ENCODE peak calls at places on chromosomes 6 and 20, in eight cellular contexts. R, L, D, E, V, F, U and M are unnamed samples.

GRCh38 chr6:150352321-150353296 is 16.2 kb upstream of the IYD start:
- DNase-seq in R (peak), L (peak), D (no peak), E (no peak), V (peak), F (no peak), U (no peak), M (peak)

GRCh38 chr6:129500958-129501381 is 209.0 kb downstream of the ARHGAP18 start:
- DNase-seq in R (no peak), L (peak), D (no peak), E (peak), V (no peak), F (no peak), U (no peak), M (no peak)

GRCh38 chr6:10391299-10391630 is 23.6 kb downstream of the TFAP2A start:
- DNase-seq in R (no peak), L (no peak), D (no peak), E (no peak), V (no peak), F (no peak), U (no peak), M (no peak)

GRCh38 chr20:61630816-61631215 is 378.8 kb downstream of the CDH4 start:
- DNase-seq in R (no peak), L (no peak), D (no peak), E (no peak), V (no peak), F (no peak), U (no peak), M (no peak)

GRCh38 chr6:71420693-71421328 is 132.2 kb downstream of the OGFRL1 start:
- DNase-seq in R (peak), L (peak), D (peak), E (peak), V (peak), F (peak), U (peak), M (peak)

GRCh38 chr6:35177586-35177985 is 36.2 kb upstream of the SCUBE3 start:
- DNase-seq in R (no peak), L (peak), D (no peak), E (no peak), V (no peak), F (no peak), U (no peak), M (no peak)

GRCh38 chr6:46129634-46130505 is at the start of gene ENPP4:
- DNase-seq in R (peak), L (peak), D (peak), E (peak), V (peak), F (peak), U (peak), M (peak)

GRCh38 chr6:68876792-68877493 is 241.9 kb downstream of the ADGRB3 start:
- DNase-seq in R (no peak), L (peak), D (no peak), E (no peak), V (peak), F (no peak), U (no peak), M (peak)

GRCh38 chr6:144758602-144759001 is 473.5 kb downstream of the UTRN start:
- DNase-seq in R (peak), L (peak), D (no peak), E (no peak), V (no peak), F (no peak), U (no peak), M (peak)

GRCh38 chr6:1613631-1614447 is 4.1 kb downstream of the FOXC1 start:
- DNase-seq in R (peak), L (peak), D (no peak), E (no peak), V (no peak), F (no peak), U (no peak), M (peak)
- H3K4me3 ChIP-seq in R (peak), L (peak), D (peak), E (no peak), V (peak), F (peak), U (peak), M (peak)

DNA sequence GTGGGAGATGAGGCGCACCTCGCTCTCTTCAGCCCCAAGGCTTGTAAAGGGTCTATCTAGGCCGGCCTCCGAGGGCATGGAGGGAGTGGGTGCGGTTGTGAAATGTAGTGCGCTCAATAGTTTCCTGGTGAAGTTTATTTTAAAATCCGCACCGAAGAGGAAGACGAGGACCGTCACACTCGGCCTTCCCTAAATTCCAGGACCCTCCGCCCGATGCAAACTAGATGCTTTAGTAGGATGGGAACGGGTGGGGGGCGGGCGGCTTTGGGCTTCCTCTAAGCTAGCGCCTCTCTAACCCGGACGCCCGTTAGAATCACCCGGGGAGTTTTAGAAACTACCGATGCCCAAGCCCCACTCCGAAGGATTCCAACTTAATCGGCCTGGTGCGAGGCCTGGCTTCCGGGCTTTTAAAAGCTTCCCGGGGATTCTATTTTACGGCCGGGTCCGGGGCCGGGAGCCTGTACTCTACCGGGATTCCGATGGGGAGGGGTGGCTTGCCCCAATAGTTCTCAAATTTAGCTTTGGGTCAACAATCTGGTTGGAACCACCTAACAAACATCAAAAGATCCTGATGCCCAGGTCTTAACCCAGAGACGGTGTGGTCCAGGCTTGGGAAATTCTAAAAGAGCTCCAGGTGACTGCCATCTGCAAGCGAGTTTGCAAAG is 548 bp upstream of the BCAS4 start:
- DNase-seq in R (no peak), L (no peak), D (no peak), E (no peak), V (no peak), F (no peak), U (no peak), M (no peak)
- TF ChIP-seq CTCF in R (no peak), L (no peak), D (no peak), E (no peak), V (no peak), F (no peak), U (no peak), M (no peak)

DNA sequence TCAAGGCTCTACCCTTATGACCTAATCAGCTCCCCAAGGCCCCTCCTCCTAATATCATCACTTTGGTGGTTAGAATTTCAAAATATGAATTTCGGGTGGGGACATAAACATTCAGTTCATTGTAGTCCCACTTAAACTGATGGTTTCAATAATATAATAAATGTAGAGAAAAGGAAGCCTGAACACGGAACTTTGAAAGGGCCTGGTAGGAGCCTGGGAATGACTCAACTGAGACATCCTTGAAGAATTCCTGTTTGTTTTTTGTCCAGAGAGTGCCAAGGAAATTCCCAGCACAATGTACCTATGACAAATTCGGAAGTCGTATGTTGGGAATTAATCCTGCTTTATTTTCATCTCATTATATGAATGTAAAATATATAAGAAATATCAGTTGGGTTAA is 457.9 kb downstream of the PLCB1 start:
- DNase-seq in R (no peak), L (peak), D (no peak), E (no peak), V (no peak), F (no peak), U (no peak), M (no peak)
- H3K4me3 ChIP-seq in R (no peak), L (no peak), D (no peak), E (no peak), V (no peak), F (no peak), U (no peak), M (no peak)

GRCh38 chr6:127102299-127102698 is 16.2 kb upstream of the RSPO3 start:
- DNase-seq in R (peak), L (peak), D (no peak), E (no peak), V (no peak), F (no peak), U (no peak), M (peak)

GRCh38 chr6:127103482-127103881 is 15.0 kb upstream of the RSPO3 start:
- DNase-seq in R (no peak), L (peak), D (no peak), E (no peak), V (no peak), F (no peak), U (no peak), M (peak)

GRCh38 chr6:127102859-127103258 is 15.6 kb upstream of the RSPO3 start:
- DNase-seq in R (no peak), L (no peak), D (no peak), E (no peak), V (no peak), F (no peak), U (no peak), M (no peak)

GRCh38 chr6:127096167-127096566 is 22.3 kb upstream of the RSPO3 start:
- DNase-seq in R (no peak), L (no peak), D (no peak), E (no peak), V (no peak), F (no peak), U (no peak), M (no peak)

DNA sequence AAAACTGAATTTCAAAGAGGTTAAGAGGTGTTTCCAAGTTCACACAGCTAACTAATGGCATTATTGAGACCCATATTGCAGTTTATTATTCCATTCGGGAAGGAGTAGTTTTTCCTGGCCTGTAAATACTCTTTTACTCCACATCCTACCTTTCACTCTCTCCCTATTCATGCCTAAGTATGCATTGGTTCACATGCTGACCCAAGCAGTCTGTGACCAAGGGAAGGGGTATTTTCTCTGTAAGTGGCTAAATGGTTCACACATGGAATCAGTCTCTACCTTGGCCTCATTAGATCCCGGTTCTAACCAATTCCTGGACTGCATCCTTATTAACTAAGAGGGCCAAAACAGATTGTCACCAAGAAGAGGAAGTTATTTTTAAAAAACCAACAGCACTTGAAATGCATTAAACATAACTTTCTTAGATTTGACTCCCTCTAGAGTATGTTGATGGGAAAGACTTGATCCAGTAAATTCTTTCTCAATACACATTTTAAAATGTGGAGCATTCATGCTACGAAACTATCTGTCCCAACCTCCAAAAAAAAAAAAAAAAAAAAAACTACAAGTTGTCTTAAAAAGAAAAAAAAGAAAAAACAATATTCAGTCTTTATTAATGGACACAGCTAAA is 17.8 kb upstream of the RSPO3 start:
- DNase-seq in R (no peak), L (peak), D (no peak), E (no peak), V (no peak), F (no peak), U (no peak), M (peak)
- TF ChIP-seq CTCF in R (peak), L (peak), D (peak), E (no peak), V (peak), F (no peak), U (no peak), M (peak)

GRCh38 chr20:25629816-25630499 is 6.1 kb upstream of the NANP start:
- DNase-seq in R (no peak), L (no peak), D (no peak), E (no peak), V (no peak), F (no peak), U (no peak), M (no peak)
- H3K4me3 ChIP-seq in R (no peak), L (no peak), D (no peak), E (no peak), V (no peak), F (no peak), U (no peak), M (no peak)

DNA sequence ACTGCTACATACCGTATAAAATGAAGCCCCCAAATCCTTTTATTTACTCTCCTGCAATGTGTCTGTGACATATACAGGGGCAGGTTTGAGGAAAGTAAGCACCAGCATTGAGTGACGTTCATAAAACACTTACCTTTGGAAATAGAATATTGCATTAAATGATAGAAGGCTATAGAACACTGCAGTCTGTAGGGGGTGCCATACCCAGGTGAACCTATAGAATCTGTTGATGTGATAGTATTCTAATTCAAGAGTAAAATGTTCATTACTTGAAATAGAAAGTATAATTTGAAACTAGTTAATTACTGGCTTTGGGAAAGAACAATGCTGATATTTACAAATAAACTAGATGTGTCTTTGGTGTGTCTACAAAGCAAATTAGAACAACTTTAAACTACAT is 47.0 kb upstream of the PRL start:
- DNase-seq in R (no peak), L (no peak), D (no peak), E (peak), V (no peak), F (no peak), U (no peak), M (peak)
- TF ChIP-seq CTCF in R (peak), L (peak), D (no peak), E (peak), V (no peak), F (no peak), U (peak), M (peak)

DNA sequence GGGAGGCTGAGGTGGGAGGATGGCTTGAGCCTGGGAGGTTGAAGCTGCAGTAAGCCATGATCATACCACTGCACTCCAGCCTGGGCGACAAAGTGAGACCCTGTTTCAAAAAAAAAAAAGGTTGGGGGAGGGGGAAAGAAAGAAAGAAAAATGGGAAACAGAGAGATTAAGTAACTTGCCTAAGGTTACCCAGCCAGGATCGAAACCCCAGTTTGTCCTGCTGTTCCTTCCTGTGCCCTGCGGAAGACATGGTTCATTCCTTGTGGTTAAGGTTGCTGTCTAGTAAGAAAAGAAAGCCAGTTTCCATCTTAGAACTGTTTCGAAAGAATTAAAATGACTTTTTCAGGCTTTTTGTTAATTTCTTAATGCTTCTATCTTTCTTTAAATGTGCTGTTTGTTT is 29.8 kb downstream of the C6orf89 start:
- DNase-seq in R (no peak), L (no peak), D (no peak), E (no peak), V (no peak), F (no peak), U (no peak), M (no peak)
- H3K4me3 ChIP-seq in R (no peak), L (no peak), D (no peak), E (no peak), V (no peak), F (no peak), U (no peak), M (no peak)